ENCODE peak calls at places on chromosomes 16 and 17, in five cellular contexts. One of them, this sample, is unnamed.

GRCh38 chr17:48997827-48998556 is 807 bp downstream of the IGF2BP1 start:
- DNase-seq in psoas muscle: no peak
- DNase-seq in hepatocyte: peak
- DNase-seq in right atrium auricular region: peak
- DNase-seq in AG10803: peak
- DNase-seq in this sample: no peak

GRCh38 chr16:89890886-89891657 is 17.7 kb downstream of the TCF25 start:
- DNase-seq in hepatocyte: no peak
- DNase-seq in AG10803: no peak
- DNase-seq in right atrium auricular region: no peak
- DNase-seq in psoas muscle: no peak
- DNase-seq in this sample: no peak

GRCh38 chr16:64826374-64826773 is 295.5 kb downstream of the CDH11 start:
- DNase-seq in hepatocyte: no peak
- DNase-seq in right atrium auricular region: no peak
- DNase-seq in AG10803: peak
- DNase-seq in psoas muscle: no peak
- DNase-seq in this sample: no peak

GRCh38 chr16:27272076-27272475 is 3.5 kb upstream of the NSMCE1 start:
- DNase-seq in psoas muscle: no peak
- DNase-seq in right atrium auricular region: no peak
- DNase-seq in AG10803: no peak
- DNase-seq in hepatocyte: no peak
- DNase-seq in this sample: no peak

GRCh38 chr16:85162478-85163277 is 50.4 kb upstream of the CIBAR2 start:
- DNase-seq in right atrium auricular region: peak
- DNase-seq in hepatocyte: peak
- DNase-seq in AG10803: peak
- DNase-seq in psoas muscle: peak
- DNase-seq in this sample: no peak

GRCh38 chr17:79607941-79608728 is 2.7 kb downstream of the RBFOX3 start:
- DNase-seq in AG10803: no peak
- DNase-seq in psoas muscle: no peak
- DNase-seq in right atrium auricular region: no peak
- DNase-seq in hepatocyte: peak
- DNase-seq in this sample: no peak

GRCh38 chr16:49503242-49504022 is 129.8 kb downstream of the C16orf78 start:
- DNase-seq in psoas muscle: no peak
- DNase-seq in AG10803: no peak
- DNase-seq in hepatocyte: no peak
- DNase-seq in right atrium auricular region: no peak
- DNase-seq in this sample: no peak

GRCh38 chr17:7023576-7024401 is 939 bp downstream of the BCL6B start:
- DNase-seq in AG10803: peak
- DNase-seq in right atrium auricular region: peak
- DNase-seq in hepatocyte: peak
- DNase-seq in psoas muscle: peak
- DNase-seq in this sample: peak

GRCh38 chr17:48577330-48577945 is 712 bp downstream of the HOXB4 start:
- DNase-seq in psoas muscle: no peak
- DNase-seq in right atrium auricular region: no peak
- DNase-seq in AG10803: peak
- DNase-seq in hepatocyte: no peak
- DNase-seq in this sample: no peak

GRCh38 chr16:7688811-7689210 is 356.2 kb downstream of the RBFOX1 start:
- DNase-seq in psoas muscle: no peak
- DNase-seq in AG10803: no peak
- DNase-seq in hepatocyte: no peak
- DNase-seq in right atrium auricular region: no peak
- DNase-seq in this sample: no peak

GRCh38 chr17:39662551-39663339 is 2.4 kb upstream of the TCAP start:
- DNase-seq in hepatocyte: no peak
- DNase-seq in AG10803: no peak
- DNase-seq in right atrium auricular region: no peak
- DNase-seq in psoas muscle: no peak
- DNase-seq in this sample: peak

GRCh38 chr16:69937465-69937951 is 13.6 kb upstream of the CLEC18A start:
- DNase-seq in psoas muscle: no peak
- DNase-seq in right atrium auricular region: no peak
- DNase-seq in hepatocyte: peak
- DNase-seq in AG10803: no peak
- DNase-seq in this sample: no peak

GRCh38 chr17:69501591-69502468 is 87.3 kb downstream of the MAP2K6 start:
- DNase-seq in hepatocyte: peak
- DNase-seq in psoas muscle: peak
- DNase-seq in right atrium auricular region: no peak
- DNase-seq in AG10803: peak
- DNase-seq in this sample: peak

GRCh38 chr17:42878123-42878880 is 22.3 kb upstream of the G6PC1 start:
- DNase-seq in AG10803: no peak
- DNase-seq in right atrium auricular region: no peak
- DNase-seq in hepatocyte: peak
- DNase-seq in psoas muscle: no peak
- DNase-seq in this sample: no peak

GRCh38 chr17:12222392-12222791 is 201.7 kb downstream of the MAP2K4 start:
- DNase-seq in AG10803: no peak
- DNase-seq in hepatocyte: no peak
- DNase-seq in right atrium auricular region: no peak
- DNase-seq in psoas muscle: no peak
- DNase-seq in this sample: no peak

GRCh38 chr17:55451203-55451641 is 29.6 kb upstream of the MMD start:
- DNase-seq in psoas muscle: no peak
- DNase-seq in right atrium auricular region: no peak
- DNase-seq in AG10803: peak
- DNase-seq in hepatocyte: peak
- DNase-seq in this sample: no peak

GRCh38 chr16:19393226-19394074 is 24.2 kb upstream of the TMC5 start:
- DNase-seq in psoas muscle: no peak
- DNase-seq in AG10803: no peak
- DNase-seq in hepatocyte: peak
- DNase-seq in right atrium auricular region: no peak
- DNase-seq in this sample: peak

GRCh38 chr16:50169555-50170096 is 16.5 kb downstream of the TENT4B start:
- DNase-seq in right atrium auricular region: no peak
- DNase-seq in hepatocyte: no peak
- DNase-seq in AG10803: no peak
- DNase-seq in psoas muscle: no peak
- DNase-seq in this sample: no peak

GRCh38 chr17:39150795-39151679 is at the start of gene PLXDC1:
- DNase-seq in AG10803: no peak
- DNase-seq in psoas muscle: no peak
- DNase-seq in right atrium auricular region: no peak
- DNase-seq in hepatocyte: peak
- DNase-seq in this sample: no peak

GRCh38 chr17:68610554-68610953 is 9.4 kb upstream of the FAM20A start:
- DNase-seq in hepatocyte: no peak
- DNase-seq in right atrium auricular region: no peak
- DNase-seq in psoas muscle: no peak
- DNase-seq in AG10803: no peak
- DNase-seq in this sample: no peak

GRCh38 chr16:57025941-57026777 is 36.8 kb downstream of the NLRC5 start:
- DNase-seq in right atrium auricular region: no peak
- DNase-seq in AG10803: no peak
- DNase-seq in psoas muscle: no peak
- DNase-seq in hepatocyte: no peak
- DNase-seq in this sample: no peak

GRCh38 chr16:53789159-53789558 is 85.2 kb downstream of the FTO start:
- DNase-seq in right atrium auricular region: no peak
- DNase-seq in AG10803: peak
- DNase-seq in hepatocyte: no peak
- DNase-seq in psoas muscle: no peak
- DNase-seq in this sample: no peak

GRCh38 chr16:74623214-74623842 is 16.4 kb upstream of the GLG1 start:
- DNase-seq in AG10803: peak
- DNase-seq in hepatocyte: peak
- DNase-seq in psoas muscle: no peak
- DNase-seq in right atrium auricular region: no peak
- DNase-seq in this sample: no peak

GRCh38 chr16:55322327-55322726 is 1.7 kb upstream of the IRX6 start:
- DNase-seq in right atrium auricular region: no peak
- DNase-seq in hepatocyte: no peak
- DNase-seq in psoas muscle: no peak
- DNase-seq in AG10803: no peak
- DNase-seq in this sample: no peak

GRCh38 chr16:56689171-56689570 is 6.9 kb downstream of the MT1X start:
- DNase-seq in right atrium auricular region: no peak
- DNase-seq in AG10803: no peak
- DNase-seq in psoas muscle: no peak
- DNase-seq in hepatocyte: no peak
- DNase-seq in this sample: no peak

GRCh38 chr17:32551186-32551955 is 64.6 kb downstream of the CDK5R1 start:
- DNase-seq in psoas muscle: no peak
- DNase-seq in right atrium auricular region: no peak
- DNase-seq in AG10803: peak
- DNase-seq in hepatocyte: no peak
- DNase-seq in this sample: no peak

GRCh38 chr16:24736758-24737157 is 7.3 kb downstream of the TNRC6A start:
- DNase-seq in right atrium auricular region: no peak
- DNase-seq in hepatocyte: no peak
- DNase-seq in AG10803: no peak
- DNase-seq in psoas muscle: no peak
- DNase-seq in this sample: no peak

GRCh38 chr17:48970865-48971687 is 2.7 kb upstream of the GIP start:
- DNase-seq in psoas muscle: no peak
- DNase-seq in AG10803: no peak
- DNase-seq in right atrium auricular region: no peak
- DNase-seq in hepatocyte: peak
- DNase-seq in this sample: no peak

GRCh38 chr17:83193336-83194188 is 114.2 kb downstream of the METRNL start:
- DNase-seq in right atrium auricular region: no peak
- DNase-seq in psoas muscle: peak
- DNase-seq in hepatocyte: no peak
- DNase-seq in AG10803: peak
- DNase-seq in this sample: no peak

GRCh38 chr16:22008215-22009142 is 568 bp downstream of the MOSMO start:
- DNase-seq in hepatocyte: peak
- DNase-seq in right atrium auricular region: no peak
- DNase-seq in AG10803: no peak
- DNase-seq in psoas muscle: peak
- DNase-seq in this sample: no peak

GRCh38 chr17:7382901-7383300 is 2.0 kb downstream of the TNK1 start:
- DNase-seq in AG10803: no peak
- DNase-seq in right atrium auricular region: no peak
- DNase-seq in hepatocyte: no peak
- DNase-seq in psoas muscle: no peak
- DNase-seq in this sample: no peak

GRCh38 chr16:75244225-75244792 is 7.1 kb downstream of the BCAR1 start:
- DNase-seq in AG10803: peak
- DNase-seq in hepatocyte: peak
- DNase-seq in right atrium auricular region: peak
- DNase-seq in psoas muscle: no peak
- DNase-seq in this sample: no peak

GRCh38 chr17:73526851-73527250 is 117.4 kb downstream of the SDK2 start:
- DNase-seq in psoas muscle: no peak
- DNase-seq in hepatocyte: no peak
- DNase-seq in AG10803: no peak
- DNase-seq in right atrium auricular region: no peak
- DNase-seq in this sample: no peak

DNA sequence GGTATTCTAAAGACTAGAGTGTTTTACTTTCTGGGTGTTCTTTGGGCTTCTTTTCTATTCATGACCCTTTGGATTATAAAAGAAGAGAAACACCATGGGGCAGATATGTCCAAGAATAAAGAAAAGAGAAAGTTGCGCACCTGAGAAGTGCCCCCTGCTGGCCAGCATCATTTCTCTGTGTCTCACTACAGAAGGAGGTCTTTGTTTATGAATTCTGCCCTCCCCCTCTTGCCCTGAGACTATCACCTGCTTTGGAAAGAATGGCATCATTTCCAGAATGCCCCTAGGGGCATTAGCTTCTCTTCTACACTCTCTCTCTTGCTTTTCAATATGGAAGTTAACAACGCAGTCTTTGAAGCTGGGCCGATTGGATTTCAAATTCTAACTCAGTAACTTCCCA is 45.0 kb downstream of the CDH13 start:
- DNase-seq in hepatocyte: no peak
- DNase-seq in AG10803: no peak
- DNase-seq in psoas muscle: no peak
- DNase-seq in right atrium auricular region: no peak
- DNase-seq in this sample: no peak
- TF ChIP-seq CTCF in hepatocyte: peak
- TF ChIP-seq CTCF in AG10803: peak
- TF ChIP-seq CTCF in psoas muscle: no peak
- TF ChIP-seq CTCF in right atrium auricular region: peak
- TF ChIP-seq CTCF in this sample: no peak

GRCh38 chr17:60525624-60526514 is at the start of gene APPBP2:
- DNase-seq in hepatocyte: peak
- DNase-seq in right atrium auricular region: peak
- DNase-seq in psoas muscle: peak
- DNase-seq in AG10803: peak
- DNase-seq in this sample: peak
- H3K4me3 ChIP-seq in hepatocyte: peak
- H3K4me3 ChIP-seq in right atrium auricular region: peak
- H3K4me3 ChIP-seq in psoas muscle: peak
- H3K4me3 ChIP-seq in AG10803: peak
- H3K4me3 ChIP-seq in this sample: peak

DNA sequence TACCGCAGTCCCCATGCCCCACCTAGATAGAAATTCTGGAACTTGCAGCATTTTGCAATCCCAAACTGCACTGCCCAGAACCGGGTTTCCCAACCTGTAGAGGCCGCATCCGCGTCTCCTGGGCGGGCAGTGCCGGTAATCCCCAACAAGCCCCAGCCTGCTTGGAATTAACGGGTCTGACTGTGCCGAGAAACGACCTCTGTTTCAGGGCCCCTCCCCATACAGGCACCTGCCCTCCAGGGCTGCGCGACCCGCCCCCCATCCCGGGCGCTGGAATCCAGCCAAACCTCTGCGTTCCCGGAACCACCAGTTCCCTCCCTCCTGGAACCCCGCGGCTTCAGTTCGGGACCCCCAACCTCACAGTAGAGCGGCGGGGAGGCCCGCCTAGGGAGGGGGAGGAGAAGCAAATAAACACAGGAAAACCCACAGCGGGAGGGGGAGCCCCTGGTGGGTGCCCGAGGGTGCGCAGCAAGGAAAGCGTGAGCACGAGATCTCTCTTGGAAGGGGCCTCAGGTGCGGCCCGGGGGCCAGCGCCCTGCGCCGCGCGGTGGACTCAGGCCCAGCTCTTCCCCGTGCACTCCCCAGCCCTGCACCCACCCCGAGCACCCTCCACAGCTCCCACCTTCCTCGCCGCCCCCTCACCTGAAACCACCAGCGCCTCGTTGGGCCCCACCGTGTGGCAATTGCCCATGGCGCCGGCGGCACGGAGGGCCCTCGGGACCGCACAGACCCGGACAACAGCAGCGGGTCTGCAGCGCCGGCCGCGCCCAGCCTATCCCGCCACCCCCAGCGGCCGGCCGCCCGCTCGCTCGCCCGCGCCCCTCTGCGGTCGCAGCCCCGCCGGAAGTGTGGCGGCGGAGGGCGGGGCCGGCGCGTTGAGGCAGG is at the start of gene FLOT2:
- DNase-seq in psoas muscle: peak
- DNase-seq in AG10803: peak
- DNase-seq in hepatocyte: peak
- DNase-seq in right atrium auricular region: peak
- DNase-seq in this sample: peak
- TF ChIP-seq CTCF in psoas muscle: peak
- TF ChIP-seq CTCF in AG10803: peak
- TF ChIP-seq CTCF in hepatocyte: peak
- TF ChIP-seq CTCF in right atrium auricular region: peak
- TF ChIP-seq CTCF in this sample: no peak

GRCh38 chr17:57947369-57947768 is 7.8 kb downstream of the CUEDC1 start:
- DNase-seq in hepatocyte: no peak
- DNase-seq in AG10803: no peak
- DNase-seq in right atrium auricular region: no peak
- DNase-seq in psoas muscle: no peak
- DNase-seq in this sample: no peak
- H3K4me3 ChIP-seq in hepatocyte: no peak
- H3K4me3 ChIP-seq in AG10803: peak
- H3K4me3 ChIP-seq in right atrium auricular region: no peak
- H3K4me3 ChIP-seq in psoas muscle: peak
- H3K4me3 ChIP-seq in this sample: no peak

This sample was measured in prostate gland.